ENCODE peak calls at places on chromosomes 13 and 19, in eight cellular contexts. T, P, S, G, W, M, U and N are unnamed samples.

GRCh38 chr13:65913173-65913572 is 1317.0 kb downstream of the PCDH9 start:
- DNase-seq in T (no peak), P (peak; percentile 63), S (no peak), G (peak; percentile 87), W (peak; percentile 86), M (no peak), U (no peak), N (peak; percentile 71)

GRCh38 chr19:44740351-44740824 is 8.1 kb upstream of the BCL3 start:
- DNase-seq in T (no peak), P (no peak), S (no peak), G (no peak), W (no peak), M (no peak), U (peak; percentile 34), N (no peak)

GRCh38 chr13:85298387-85298924 is 500.8 kb downstream of the SLITRK6 start:
- DNase-seq in T (no peak), P (no peak), S (no peak), G (no peak), W (no peak), M (no peak), U (no peak), N (no peak)

GRCh38 chr13:71979616-71980015 is 112.6 kb upstream of the DACH1 start:
- DNase-seq in T (no peak), P (peak; percentile 12), S (no peak), G (no peak), W (no peak), M (no peak), U (no peak), N (no peak)

GRCh38 chr19:35040826-35041547 is 534 bp upstream of the HPN start:
- DNase-seq in T (no peak), P (no peak), S (peak; percentile 89), G (peak; percentile 80), W (no peak), M (no peak), U (peak; percentile 82), N (no peak)

GRCh38 chr19:18020212-18021067 is 12.5 kb downstream of the ARRDC2 start:
- DNase-seq in T (no peak), P (no peak), S (peak; percentile 83), G (peak; percentile 66), W (peak; percentile 49), M (no peak), U (peak; percentile 69), N (no peak)

GRCh38 chr13:27005556-27005955 is 166.1 kb downstream of the USP12 start:
- DNase-seq in T (no peak), P (no peak), S (no peak), G (peak; percentile 35), W (no peak), M (no peak), U (no peak), N (no peak)

GRCh38 chr19:46350029-46350757 is 3.3 kb downstream of the PPP5C start:
- DNase-seq in T (no peak), P (peak; percentile 21), S (no peak), G (no peak), W (no peak), M (no peak), U (peak; percentile 69), N (no peak)

GRCh38 chr13:87661471-87661870 is 9.7 kb upstream of the SLITRK5 start:
- DNase-seq in T (no peak), P (no peak), S (no peak), G (no peak), W (peak; percentile 4), M (no peak), U (no peak), N (no peak)

GRCh38 chr19:52889076-52889475 is 8.4 kb downstream of the ZNF320 start:
- DNase-seq in T (no peak), P (no peak), S (no peak), G (no peak), W (no peak), M (no peak), U (no peak), N (no peak)

GRCh38 chr13:99929866-99930265 is 41.7 kb downstream of the ZIC5 start:
- DNase-seq in T (no peak), P (no peak), S (no peak), G (no peak), W (no peak), M (no peak), U (no peak), N (no peak)

GRCh38 chr13:113061796-113062425 is 43.7 kb upstream of the F7 start:
- DNase-seq in T (no peak), P (no peak), S (no peak), G (no peak), W (no peak), M (no peak), U (no peak), N (no peak)

GRCh38 chr19:11377237-11377636 is 2.8 kb downstream of the SWSAP1 start:
- DNase-seq in T (peak; percentile 45), P (peak; percentile 87), S (no peak), G (peak; percentile 81), W (peak; percentile 94), M (no peak), U (no peak), N (peak; percentile 85)

GRCh38 chr19:11380653-11381534 is 3.2 kb downstream of the EPOR start:
- DNase-seq in T (peak; percentile 84), P (peak; percentile 98), S (peak; percentile 92), G (peak; percentile 95), W (peak; percentile 93), M (no peak), U (peak; percentile 98), N (peak; percentile 97)

GRCh38 chr19:11379857-11380350 is 4.2 kb downstream of the EPOR start:
- DNase-seq in T (no peak), P (no peak), S (no peak), G (no peak), W (no peak), M (no peak), U (no peak), N (no peak)

GRCh38 chr19:11377756-11378155 is 3.3 kb downstream of the SWSAP1 start:
- DNase-seq in T (no peak), P (no peak), S (no peak), G (no peak), W (peak; percentile 37), M (no peak), U (no peak), N (peak; percentile 53)

GRCh38 chr19:11378319-11379189 is 4.1 kb downstream of the SWSAP1 start:
- DNase-seq in T (no peak), P (peak; percentile 80), S (no peak), G (peak; percentile 48), W (peak; percentile 89), M (no peak), U (peak; percentile 55), N (peak; percentile 81)
- TF ChIP-seq CTCF in T (peak; percentile 59), P (peak; percentile 35), S (peak; percentile 30), G (peak; percentile 42), W (peak; percentile 30), M (no peak), U (peak; percentile 48), N (peak; percentile 75)

GRCh38 chr13:60370343-60370742 is 26.7 kb upstream of the TDRD3 start:
- DNase-seq in T (no peak), P (no peak), S (no peak), G (no peak), W (no peak), M (no peak), U (no peak), N (no peak)

GRCh38 chr13:60372141-60372540 is 24.9 kb upstream of the TDRD3 start:
- DNase-seq in T (no peak), P (no peak), S (no peak), G (no peak), W (no peak), M (no peak), U (no peak), N (no peak)

GRCh38 chr13:60363288-60363687 is 33.7 kb upstream of the TDRD3 start:
- DNase-seq in T (no peak), P (no peak), S (no peak), G (no peak), W (no peak), M (no peak), U (no peak), N (no peak)

GRCh38 chr13:60369242-60369641 is 27.8 kb upstream of the TDRD3 start:
- DNase-seq in T (no peak), P (peak; percentile 4), S (no peak), G (no peak), W (peak; percentile 2), M (no peak), U (no peak), N (no peak)
- TF ChIP-seq CTCF in T (no peak), P (peak; percentile 38), S (peak; percentile 14), G (peak; percentile 44), W (peak; percentile 23), M (no peak), U (peak; percentile 28), N (peak; percentile 74)

DNA sequence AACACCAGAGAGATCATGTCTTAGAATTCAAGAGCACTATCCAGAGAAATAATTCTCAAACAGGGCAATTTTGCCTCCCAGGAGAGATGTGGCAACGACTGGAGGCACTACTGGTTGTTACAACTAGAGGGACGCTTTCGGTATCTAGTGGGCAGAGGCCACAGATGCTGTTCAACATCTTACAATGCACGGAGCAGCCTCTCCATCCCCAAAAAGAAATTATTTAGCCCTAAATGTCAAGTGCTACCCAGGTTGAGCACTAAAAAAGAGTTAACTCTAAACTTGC is 78.6 kb downstream of the ABCC4 start:
- DNase-seq in T (no peak), P (no peak), S (no peak), G (no peak), W (no peak), M (no peak), U (no peak), N (no peak)
- TF ChIP-seq CTCF in T (no peak), P (no peak), S (no peak), G (no peak), W (no peak), M (no peak), U (no peak), N (no peak)

GRCh38 chr19:4867534-4868285 is at the start of gene PLIN3:
- DNase-seq in T (peak; percentile 93), P (peak; percentile 92), S (peak; percentile 97), G (peak; percentile 98), W (peak; percentile 93), M (no peak), U (peak; percentile 98), N (peak; percentile 93)
- TF ChIP-seq CTCF in T (no peak), P (no peak), S (no peak), G (no peak), W (no peak), M (no peak), U (no peak), N (peak; percentile 19)